ENCODE peak calls at places on chromosomes 1 and 21, in eight cellular contexts. V is mammary epithelial cell, F is tibial nerve, K is hepatocyte, Z is epithelial cell of esophagus, J is foreskin fibroblast, S is SK-N-SH, G is astrocyte of the spinal cord. B is an unnamed sample.

GRCh38 chr1:3625151-3625907 is 514 bp downstream of the TPRG1L start:
- DNase-seq in V (peak; percentile 46), F (no peak), K (peak; percentile 83), Z (peak; percentile 58), J (no peak), S (peak; percentile 72), G (peak; percentile 18), B (peak; percentile 30)

GRCh38 chr1:82059931-82060330 is 259.2 kb downstream of the ADGRL2 start:
- DNase-seq in V (peak; percentile 2), F (no peak), K (no peak), Z (peak; percentile 56), J (no peak), S (no peak), G (peak; percentile 5), B (peak; percentile 61)

GRCh38 chr21:43906585-43907370 is 41.8 kb downstream of the AGPAT3 start:
- DNase-seq in V (no peak), F (no peak), K (no peak), Z (no peak), J (no peak), S (no peak), G (no peak), B (no peak)

GRCh38 chr1:66944330-66945274 is 19.8 kb downstream of the MIER1 start:
- DNase-seq in V (peak; percentile 86), F (no peak), K (peak; percentile 18), Z (peak; percentile 85), J (peak; percentile 85), S (no peak), G (peak; percentile 82), B (peak; percentile 85)

GRCh38 chr1:26035959-26036755 is 9.8 kb downstream of the SLC30A2 start:
- DNase-seq in V (peak; percentile 60), F (peak; percentile 71), K (peak; percentile 89), Z (peak; percentile 65), J (peak; percentile 57), S (peak; percentile 95), G (peak; percentile 61), B (peak; percentile 42)

GRCh38 chr1:214422137-214422671 is 129.2 kb downstream of the PTPN14 start:
- DNase-seq in V (peak; percentile 88), F (no peak), K (no peak), Z (peak; percentile 94), J (peak; percentile 42), S (no peak), G (peak; percentile 77), B (peak; percentile 94)

GRCh38 chr1:215793210-215793609 is 226.1 kb downstream of the KCTD3 start:
- DNase-seq in V (peak; percentile 32), F (no peak), K (no peak), Z (peak; percentile 14), J (peak; percentile 10), S (no peak), G (peak; percentile 51), B (peak; percentile 59)

GRCh38 chr21:34022557-34023335 is 50.6 kb upstream of the MRPS6 start:
- DNase-seq in V (no peak), F (no peak), K (no peak), Z (no peak), J (no peak), S (no peak), G (no peak), B (no peak)

GRCh38 chr1:3014041-3014440 is 7.2 kb upstream of the ACTRT2 start:
- DNase-seq in V (no peak), F (no peak), K (no peak), Z (no peak), J (no peak), S (no peak), G (no peak), B (no peak)

GRCh38 chr1:236302941-236303340 is 21.2 kb upstream of the ERO1B start:
- DNase-seq in V (peak; percentile 5), F (no peak), K (no peak), Z (no peak), J (no peak), S (no peak), G (no peak), B (peak; percentile 29)

GRCh38 chr1:225866061-225866844 is 15.9 kb downstream of the TMEM63A start:
- DNase-seq in V (no peak), F (no peak), K (no peak), Z (peak; percentile 48), J (peak; percentile 60), S (no peak), G (peak; percentile 83), B (peak; percentile 48)

GRCh38 chr1:202272446-202272845 is 69.3 kb downstream of the UBE2T start:
- DNase-seq in V (no peak), F (no peak), K (no peak), Z (no peak), J (no peak), S (no peak), G (no peak), B (no peak)

GRCh38 chr1:54971317-54971791 is 9.1 kb upstream of the TMEM61 start:
- DNase-seq in V (peak; percentile 84), F (no peak), K (peak; percentile 56), Z (peak; percentile 86), J (no peak), S (no peak), G (peak; percentile 27), B (peak; percentile 96)

GRCh38 chr1:234676103-234676594 is 66.2 kb upstream of the IRF2BP2 start:
- DNase-seq in V (peak; percentile 51), F (peak; percentile 50), K (peak; percentile 80), Z (peak; percentile 58), J (peak; percentile 68), S (peak; percentile 85), G (peak; percentile 69), B (peak; percentile 57)

GRCh38 chr1:17432412-17432811 is 7.1 kb downstream of the RCC2 start:
- DNase-seq in V (no peak), F (no peak), K (no peak), Z (no peak), J (no peak), S (no peak), G (no peak), B (no peak)
- H3K4me3 ChIP-seq in V (no peak overlapping the region), F (no peak overlapping the region), K (no peak overlapping the region), Z (no peak overlapping the region), J (no peak overlapping the region), S (no peak overlapping the region), G (no peak overlapping the region), B (no peak overlapping the region)

GRCh38 chr21:44939532-44940115 is at the start of gene SLX9:
- DNase-seq in V (peak; percentile 81), F (no peak), K (peak; percentile 92), Z (peak; percentile 87), J (peak; percentile 75), S (peak; percentile 98), G (peak; percentile 76), B (peak; percentile 44)

GRCh38 chr21:44941567-44941966 is 1.7 kb downstream of the SLX9 start:
- DNase-seq in V (no peak), F (no peak), K (no peak), Z (no peak), J (no peak), S (no peak), G (no peak), B (no peak)

GRCh38 chr21:44938976-44939531 is 775 bp upstream of the SLX9 start:
- DNase-seq in V (peak; percentile 31), F (no peak), K (no peak), Z (no peak), J (no peak), S (no peak), G (no peak), B (no peak)

GRCh38 chr21:44942566-44942965 is 2.7 kb downstream of the SLX9 start:
- DNase-seq in V (no peak), F (no peak), K (no peak), Z (no peak), J (no peak), S (no peak), G (no peak), B (no peak)

DNA sequence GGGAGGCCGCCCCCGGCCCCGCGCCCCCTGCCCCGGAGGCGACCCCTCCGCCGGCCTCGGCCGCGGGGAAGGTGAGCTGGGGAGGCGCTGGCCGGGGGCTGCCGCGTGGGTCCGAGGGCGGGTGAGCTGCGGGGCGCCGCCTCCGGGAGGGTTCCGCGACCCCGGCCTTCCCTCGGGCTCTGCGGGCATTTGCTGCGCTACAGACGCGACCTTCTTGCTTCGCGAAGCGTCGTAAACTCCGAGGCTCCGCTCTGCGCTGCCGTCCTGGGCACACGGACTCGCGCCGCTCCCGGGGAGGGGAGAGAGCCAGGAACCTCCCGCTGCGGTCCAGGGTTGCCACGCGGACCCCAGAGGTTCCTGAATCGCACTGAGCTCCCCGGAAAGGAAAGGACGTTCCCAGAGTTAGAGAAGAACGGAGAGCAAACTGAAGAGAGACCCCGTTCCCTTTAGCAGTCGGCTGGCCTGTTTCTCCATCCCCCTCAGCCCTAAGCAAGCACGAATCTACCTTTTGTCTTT is 345 bp downstream of the SLX9 start:
- DNase-seq in V (peak; percentile 17), F (no peak), K (no peak), Z (no peak), J (no peak), S (no peak), G (no peak), B (no peak)
- H3K4me3 ChIP-seq in V (peak overlapping the region; percentile 95), F (peak overlapping the region; percentile 89), K (peak overlapping the region; percentile 89), Z (peak overlapping the region; percentile 95), J (peak overlapping the region; percentile 94), S (peak overlapping the region; percentile 98), G (peak overlapping the region; percentile 92), B (peak overlapping the region; percentile 88)

DNA sequence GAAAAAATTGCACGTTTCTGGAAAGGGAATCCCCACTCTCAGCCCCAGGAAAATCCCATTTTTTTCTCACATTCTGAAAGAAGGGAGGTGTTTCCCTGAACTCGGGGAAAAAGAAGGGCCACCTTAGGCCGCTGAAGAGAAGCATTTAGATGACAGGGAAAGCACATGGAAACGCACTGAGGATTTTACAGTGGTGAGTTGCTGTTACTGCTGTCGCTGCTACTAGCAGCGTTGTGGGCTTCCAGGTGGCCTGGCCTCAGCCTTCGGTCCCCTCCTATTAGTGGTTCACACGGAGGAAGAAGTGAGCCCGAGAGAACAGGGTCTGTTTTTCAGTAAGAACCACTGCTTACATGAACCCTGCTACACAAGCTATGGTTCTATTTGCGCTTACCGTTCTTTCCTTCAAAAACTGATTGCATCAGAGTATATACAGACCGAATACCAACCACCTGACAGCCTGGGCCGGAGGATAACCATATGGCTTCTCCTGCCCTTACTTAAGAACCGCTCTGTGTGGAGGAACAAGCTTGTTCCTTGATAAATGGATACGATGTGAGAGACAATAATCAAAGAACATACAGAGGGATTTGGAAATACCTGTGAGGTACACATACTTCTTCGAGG is 986 bp upstream of the KCNT2 start:
- DNase-seq in V (no peak), F (no peak), K (no peak), Z (peak; percentile 10), J (peak; percentile 2), S (peak; percentile 43), G (peak; percentile 49), B (peak; percentile 9)
- H3K4me3 ChIP-seq in V (no peak overlapping the region), F (peak overlapping the region; percentile 58), K (peak overlapping the region; percentile 84), Z (no peak overlapping the region), J (peak overlapping the region; percentile 84), S (peak overlapping the region; percentile 74), G (peak overlapping the region; percentile 70), B (peak overlapping the region; percentile 51)

GRCh38 chr1:195278644-195279043 is 1329.6 kb downstream of the KCNT2 start:
- DNase-seq in V (no peak), F (no peak), K (no peak), Z (no peak), J (no peak), S (no peak), G (no peak), B (no peak)
- H3K4me3 ChIP-seq in V (no peak overlapping the region), F (no peak overlapping the region), K (no peak overlapping the region), Z (no peak overlapping the region), J (no peak overlapping the region), S (no peak overlapping the region), G (no peak overlapping the region), B (no peak overlapping the region)

GRCh38 chr1:99005537-99005942 is 879 bp upstream of the PLPPR5 start:
- DNase-seq in V (no peak), F (no peak), K (no peak), Z (no peak), J (no peak), S (peak; percentile 55), G (no peak), B (no peak)
- H3K4me3 ChIP-seq in V (no peak overlapping the region), F (no peak overlapping the region), K (peak overlapping the region; percentile 72), Z (no peak overlapping the region), J (no peak overlapping the region), S (no peak overlapping the region), G (no peak overlapping the region), B (no peak overlapping the region)